ENCODE peak calls at places on chromosomes 6 and 20, in eight cellular contexts. One of them, this sample, is unnamed.

GRCh38 chr6:55069132-55069781 is 105.1 kb upstream of the HCRTR2 start:
- DNase-seq in A549: peak; percentile 12
- DNase-seq in adipocyte: peak; percentile 89
- DNase-seq in gastrocnemius medialis: no peak
- DNase-seq in H1: peak; percentile 2
- DNase-seq in left lung: no peak
- DNase-seq in psoas muscle: no peak
- DNase-seq in endodermal cell: peak; percentile 72
- DNase-seq in this sample: no peak

GRCh38 chr6:167985205-167985604 is 12.3 kb upstream of the KIF25 start:
- DNase-seq in A549: no peak
- DNase-seq in adipocyte: no peak
- DNase-seq in gastrocnemius medialis: no peak
- DNase-seq in H1: no peak
- DNase-seq in left lung: no peak
- DNase-seq in psoas muscle: no peak
- DNase-seq in endodermal cell: no peak
- DNase-seq in this sample: no peak

GRCh38 chr6:52663120-52663934 is 7.6 kb upstream of the TMEM14A start:
- DNase-seq in A549: peak; percentile 69
- DNase-seq in adipocyte: peak; percentile 90
- DNase-seq in gastrocnemius medialis: peak; percentile 15
- DNase-seq in H1: no peak
- DNase-seq in left lung: no peak
- DNase-seq in psoas muscle: no peak
- DNase-seq in endodermal cell: peak; percentile 61
- DNase-seq in this sample: peak; percentile 23

GRCh38 chr6:16471222-16471784 is 232.9 kb downstream of the GMPR start:
- DNase-seq in A549: no peak
- DNase-seq in adipocyte: peak; percentile 29
- DNase-seq in gastrocnemius medialis: no peak
- DNase-seq in H1: no peak
- DNase-seq in left lung: no peak
- DNase-seq in psoas muscle: no peak
- DNase-seq in endodermal cell: no peak
- DNase-seq in this sample: no peak

GRCh38 chr6:43824741-43825064 is 54.7 kb downstream of the VEGFA start:
- DNase-seq in A549: no peak
- DNase-seq in adipocyte: no peak
- DNase-seq in gastrocnemius medialis: no peak
- DNase-seq in H1: no peak
- DNase-seq in left lung: no peak
- DNase-seq in psoas muscle: no peak
- DNase-seq in endodermal cell: no peak
- DNase-seq in this sample: no peak

GRCh38 chr20:1315804-1316203 is 13.1 kb downstream of the SDCBP2 start:
- DNase-seq in A549: no peak
- DNase-seq in adipocyte: no peak
- DNase-seq in gastrocnemius medialis: no peak
- DNase-seq in H1: no peak
- DNase-seq in left lung: no peak
- DNase-seq in psoas muscle: no peak
- DNase-seq in endodermal cell: no peak
- DNase-seq in this sample: no peak

GRCh38 chr20:53827996-53828672 is 234.5 kb upstream of the ZNF217 start:
- DNase-seq in A549: peak; percentile 84
- DNase-seq in adipocyte: peak; percentile 94
- DNase-seq in gastrocnemius medialis: no peak
- DNase-seq in H1: no peak
- DNase-seq in left lung: no peak
- DNase-seq in psoas muscle: no peak
- DNase-seq in endodermal cell: no peak
- DNase-seq in this sample: no peak

GRCh38 chr6:44169886-44170570 is 11.4 kb downstream of the CAPN11 start:
- DNase-seq in A549: no peak
- DNase-seq in adipocyte: no peak
- DNase-seq in gastrocnemius medialis: no peak
- DNase-seq in H1: no peak
- DNase-seq in left lung: no peak
- DNase-seq in psoas muscle: no peak
- DNase-seq in endodermal cell: peak; percentile 44
- DNase-seq in this sample: no peak

GRCh38 chr6:132544826-132545225 is 6.7 kb downstream of the TAAR9 start:
- DNase-seq in A549: no peak
- DNase-seq in adipocyte: no peak
- DNase-seq in gastrocnemius medialis: no peak
- DNase-seq in H1: no peak
- DNase-seq in left lung: no peak
- DNase-seq in psoas muscle: no peak
- DNase-seq in endodermal cell: no peak
- DNase-seq in this sample: no peak

GRCh38 chr6:133787859-133788505 is 100.9 kb upstream of the TCF21 start:
- DNase-seq in A549: no peak
- DNase-seq in adipocyte: no peak
- DNase-seq in gastrocnemius medialis: no peak
- DNase-seq in H1: no peak
- DNase-seq in left lung: no peak
- DNase-seq in psoas muscle: no peak
- DNase-seq in endodermal cell: no peak
- DNase-seq in this sample: no peak

GRCh38 chr6:133788556-133788955 is 100.4 kb upstream of the TCF21 start:
- DNase-seq in A549: no peak
- DNase-seq in adipocyte: no peak
- DNase-seq in gastrocnemius medialis: no peak
- DNase-seq in H1: no peak
- DNase-seq in left lung: no peak
- DNase-seq in psoas muscle: no peak
- DNase-seq in endodermal cell: no peak
- DNase-seq in this sample: no peak

GRCh38 chr6:133787122-133787521 is 101.8 kb upstream of the TCF21 start:
- DNase-seq in A549: no peak
- DNase-seq in adipocyte: no peak
- DNase-seq in gastrocnemius medialis: no peak
- DNase-seq in H1: no peak
- DNase-seq in left lung: no peak
- DNase-seq in psoas muscle: no peak
- DNase-seq in endodermal cell: no peak
- DNase-seq in this sample: no peak
- H3K4me1 ChIP-seq in A549: no peaks in the 10 kb centered on the region
- H3K4me1 ChIP-seq in adipocyte: peaks cover 24% of the 10 kb centered on the region
- H3K4me1 ChIP-seq in gastrocnemius medialis: no peaks in the 10 kb centered on the region
- H3K4me1 ChIP-seq in H1: no peaks in the 10 kb centered on the region
- H3K4me1 ChIP-seq in left lung: no peaks in the 10 kb centered on the region
- H3K4me1 ChIP-seq in psoas muscle: no peaks in the 10 kb centered on the region
- H3K4me1 ChIP-seq in endodermal cell: no peaks in the 10 kb centered on the region
- H3K4me1 ChIP-seq in this sample: no peaks in the 10 kb centered on the region

GRCh38 chr6:165447141-165447540 is 137.7 kb upstream of the C6orf118 start:
- DNase-seq in A549: no peak
- DNase-seq in adipocyte: no peak
- DNase-seq in gastrocnemius medialis: no peak
- DNase-seq in H1: no peak
- DNase-seq in left lung: no peak
- DNase-seq in psoas muscle: no peak
- DNase-seq in endodermal cell: no peak
- DNase-seq in this sample: no peak
- H3K4me1 ChIP-seq in A549: no peaks in the 10 kb centered on the region
- H3K4me1 ChIP-seq in adipocyte: no peaks in the 10 kb centered on the region
- H3K4me1 ChIP-seq in gastrocnemius medialis: no peaks in the 10 kb centered on the region
- H3K4me1 ChIP-seq in H1: no peaks in the 10 kb centered on the region
- H3K4me1 ChIP-seq in left lung: no peaks in the 10 kb centered on the region
- H3K4me1 ChIP-seq in psoas muscle: no peaks in the 10 kb centered on the region
- H3K4me1 ChIP-seq in endodermal cell: peaks cover 3% of the 10 kb centered on the region
- H3K4me1 ChIP-seq in this sample: no peaks in the 10 kb centered on the region

GRCh38 chr6:108575905-108576494 is 15.3 kb downstream of the FOXO3 start:
- DNase-seq in A549: no peak
- DNase-seq in adipocyte: no peak
- DNase-seq in gastrocnemius medialis: no peak
- DNase-seq in H1: no peak
- DNase-seq in left lung: no peak
- DNase-seq in psoas muscle: no peak
- DNase-seq in endodermal cell: no peak
- DNase-seq in this sample: no peak
- H3K4me1 ChIP-seq in A549: peaks cover 14% of the 10 kb centered on the region
- H3K4me1 ChIP-seq in adipocyte: peaks cover 67% of the 10 kb centered on the region
- H3K4me1 ChIP-seq in gastrocnemius medialis: peaks cover 90% of the 10 kb centered on the region
- H3K4me1 ChIP-seq in H1: no peaks in the 10 kb centered on the region
- H3K4me1 ChIP-seq in left lung: peaks cover 80% of the 10 kb centered on the region
- H3K4me1 ChIP-seq in psoas muscle: peaks cover 81% of the 10 kb centered on the region
- H3K4me1 ChIP-seq in endodermal cell: no peaks in the 10 kb centered on the region
- H3K4me1 ChIP-seq in this sample: peaks cover 1% of the 10 kb centered on the region

DNA sequence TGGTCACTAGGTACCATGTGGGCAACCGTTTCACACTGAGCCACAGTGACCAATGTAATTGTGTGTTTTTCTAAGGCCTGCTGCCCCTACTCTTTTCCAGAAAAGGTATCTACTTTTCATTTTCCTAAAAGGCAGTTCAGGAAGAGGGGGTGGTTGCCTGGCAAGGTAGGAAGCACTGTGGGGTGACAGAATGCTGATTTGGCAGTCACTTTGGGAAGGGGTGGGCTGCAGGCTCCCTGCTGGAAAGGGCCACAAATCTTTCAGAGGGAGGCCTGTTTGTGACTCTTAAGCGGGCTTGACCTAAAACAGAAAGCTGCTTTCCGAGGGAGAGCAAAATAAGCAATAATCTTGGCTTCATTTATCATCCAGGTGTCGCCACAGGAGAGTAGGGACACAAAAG is 5.2 kb upstream of the NNAT start:
- DNase-seq in A549: no peak
- DNase-seq in adipocyte: no peak
- DNase-seq in gastrocnemius medialis: no peak
- DNase-seq in H1: no peak
- DNase-seq in left lung: no peak
- DNase-seq in psoas muscle: no peak
- DNase-seq in endodermal cell: no peak
- DNase-seq in this sample: no peak
- H3K4me1 ChIP-seq in A549: no peaks in the 10 kb centered on the region
- H3K4me1 ChIP-seq in adipocyte: peaks cover 42% of the 10 kb centered on the region
- H3K4me1 ChIP-seq in gastrocnemius medialis: peaks cover 73% of the 10 kb centered on the region
- H3K4me1 ChIP-seq in H1: peaks cover 24% of the 10 kb centered on the region
- H3K4me1 ChIP-seq in left lung: peaks cover 40% of the 10 kb centered on the region
- H3K4me1 ChIP-seq in psoas muscle: peaks cover 57% of the 10 kb centered on the region
- H3K4me1 ChIP-seq in endodermal cell: peaks cover 11% of the 10 kb centered on the region
- H3K4me1 ChIP-seq in this sample: no peaks in the 10 kb centered on the region

GRCh38 chr6:10312445-10312844 is 102.4 kb downstream of the TFAP2A start:
- DNase-seq in A549: no peak
- DNase-seq in adipocyte: no peak
- DNase-seq in gastrocnemius medialis: no peak
- DNase-seq in H1: no peak
- DNase-seq in left lung: no peak
- DNase-seq in psoas muscle: no peak
- DNase-seq in endodermal cell: no peak
- DNase-seq in this sample: no peak
- H3K4me1 ChIP-seq in A549: peaks cover 18% of the 10 kb centered on the region
- H3K4me1 ChIP-seq in adipocyte: no peaks in the 10 kb centered on the region
- H3K4me1 ChIP-seq in gastrocnemius medialis: no peaks in the 10 kb centered on the region
- H3K4me1 ChIP-seq in H1: peaks cover 25% of the 10 kb centered on the region
- H3K4me1 ChIP-seq in left lung: no peaks in the 10 kb centered on the region
- H3K4me1 ChIP-seq in psoas muscle: no peaks in the 10 kb centered on the region
- H3K4me1 ChIP-seq in endodermal cell: peaks cover 4% of the 10 kb centered on the region
- H3K4me1 ChIP-seq in this sample: no peaks in the 10 kb centered on the region

GRCh38 chr6:42045538-42046460 is 4.5 kb upstream of the TAF8 start:
- DNase-seq in A549: peak; percentile 43
- DNase-seq in adipocyte: peak; percentile 94
- DNase-seq in gastrocnemius medialis: peak; percentile 87
- DNase-seq in H1: peak; percentile 56
- DNase-seq in left lung: peak; percentile 91
- DNase-seq in psoas muscle: peak; percentile 92
- DNase-seq in endodermal cell: peak; percentile 87
- DNase-seq in this sample: peak; percentile 78

GRCh38 chr6:42047790-42048405 is 2.4 kb upstream of the TAF8 start:
- DNase-seq in A549: no peak
- DNase-seq in adipocyte: peak; percentile 37
- DNase-seq in gastrocnemius medialis: no peak
- DNase-seq in H1: no peak
- DNase-seq in left lung: no peak
- DNase-seq in psoas muscle: no peak
- DNase-seq in endodermal cell: no peak
- DNase-seq in this sample: no peak

GRCh38 chr6:42049116-42049809 is 1.1 kb upstream of the TAF8 start:
- DNase-seq in A549: no peak
- DNase-seq in adipocyte: no peak
- DNase-seq in gastrocnemius medialis: no peak
- DNase-seq in H1: no peak
- DNase-seq in left lung: no peak
- DNase-seq in psoas muscle: peak; percentile 61
- DNase-seq in endodermal cell: no peak
- DNase-seq in this sample: no peak

GRCh38 chr6:42047220-42047590 is 3.1 kb upstream of the TAF8 start:
- DNase-seq in A549: no peak
- DNase-seq in adipocyte: peak; percentile 12
- DNase-seq in gastrocnemius medialis: no peak
- DNase-seq in H1: no peak
- DNase-seq in left lung: no peak
- DNase-seq in psoas muscle: no peak
- DNase-seq in endodermal cell: no peak
- DNase-seq in this sample: no peak

DNA sequence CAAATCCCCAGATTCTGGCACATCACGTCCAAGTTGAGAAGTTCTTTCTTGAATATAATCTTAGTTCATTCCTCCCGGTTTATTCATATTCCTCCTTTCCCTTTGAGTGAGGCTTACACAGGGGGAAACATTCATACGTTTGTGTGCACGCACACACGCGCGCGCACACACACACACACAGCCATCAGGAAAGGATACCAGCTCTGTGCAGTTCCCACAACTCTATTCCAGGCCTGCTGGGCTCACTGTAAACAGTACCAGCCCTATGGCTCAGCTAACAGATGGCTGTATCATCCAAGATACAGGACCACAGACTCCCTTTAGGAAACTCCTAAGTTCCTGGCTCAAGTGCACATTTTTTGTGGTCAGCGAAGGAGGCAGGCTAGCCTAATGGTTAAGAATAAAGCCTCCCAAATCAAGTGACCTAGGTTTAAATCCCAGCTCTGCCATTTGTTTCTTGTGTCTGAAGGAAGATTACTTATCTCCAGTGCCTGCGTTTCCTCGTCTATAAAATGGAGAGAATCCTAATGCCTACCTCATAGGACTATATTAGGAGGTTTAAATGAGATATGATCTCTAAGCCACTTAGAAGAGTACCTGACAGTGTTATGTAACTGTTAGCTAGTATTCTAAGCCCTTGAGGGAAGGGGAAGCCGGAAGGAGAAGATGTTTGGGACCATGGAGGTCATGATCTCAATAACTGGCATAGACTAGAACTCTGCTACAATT is 3.7 kb upstream of the TAF8 start:
- DNase-seq in A549: no peak
- DNase-seq in adipocyte: peak; percentile 64
- DNase-seq in gastrocnemius medialis: no peak
- DNase-seq in H1: no peak
- DNase-seq in left lung: no peak
- DNase-seq in psoas muscle: no peak
- DNase-seq in endodermal cell: no peak
- DNase-seq in this sample: no peak
- H3K4me1 ChIP-seq in A549: peaks cover 62% of the 10 kb centered on the region
- H3K4me1 ChIP-seq in adipocyte: peaks cover 64% of the 10 kb centered on the region
- H3K4me1 ChIP-seq in gastrocnemius medialis: peaks cover 20% of the 10 kb centered on the region
- H3K4me1 ChIP-seq in H1: peaks cover 18% of the 10 kb centered on the region
- H3K4me1 ChIP-seq in left lung: peaks cover 85% of the 10 kb centered on the region
- H3K4me1 ChIP-seq in psoas muscle: peaks cover 43% of the 10 kb centered on the region
- H3K4me1 ChIP-seq in endodermal cell: no peaks in the 10 kb centered on the region
- H3K4me1 ChIP-seq in this sample: peaks cover 44% of the 10 kb centered on the region